ENCODE peak calls at places on chromosomes 3 and 15, in seven cellular contexts. Q is NB4, M is OCI-LY7, H is adrenal gland, B is cardiac fibroblast, O is brain microvascular endothelial cell, K is fibroblast of lung. P is an unnamed sample.
A peak's percentile ranks its signal among the peaks of the same experiment; 100 is the strongest.

GRCh38 chr3:124115965-124116364 is 124.0 kb upstream of the ROPN1 start:
- DNase-seq in Q (no peak), O (no peak), H (no peak), K (no peak), B (no peak), M (no peak), P (no peak)

GRCh38 chr15:34362047-34362773 is 4.8 kb downstream of the LPCAT4 start:
- DNase-seq in M (no peak), Q (no peak), K (no peak), H (no peak), B (no peak), O (no peak), P (no peak)

GRCh38 chr15:26394801-26395200 is 378.1 kb downstream of the GABRB3 start:
- DNase-seq in O (no peak), Q (no peak), M (no peak), K (no peak), H (no peak), B (no peak), P (no peak)

GRCh38 chr15:66094331-66094730 is 159.2 kb downstream of the MEGF11 start:
- DNase-seq in O (no peak), K (no peak), M (no peak), H (no peak), Q (no peak), B (no peak), P (no peak)

GRCh38 chr3:5298453-5298852 is 110.9 kb downstream of the EDEM1 start:
- DNase-seq in H (no peak), B (no peak), Q (peak; percentile 48), M (peak; percentile 68), O (no peak), K (no peak), P (peak; percentile 72)

GRCh38 chr3:55198554-55198953 is 270.7 kb upstream of the LRTM1 start:
- DNase-seq in B (peak; percentile 90), O (peak; percentile 87), M (no peak), H (no peak), K (peak; percentile 79), Q (peak; percentile 5), P (no peak)

GRCh38 chr15:66862111-66862815 is 160.2 kb downstream of the SMAD6 start:
- DNase-seq in O (no peak), K (no peak), H (peak; percentile 35), M (no peak), Q (peak; percentile 45), B (peak; percentile 48), P (no peak)

GRCh38 chr15:88890495-88890894 is 4.8 kb downstream of the HAPLN3 start:
- DNase-seq in Q (no peak), H (no peak), B (no peak), K (no peak), M (no peak), O (no peak), P (no peak)

GRCh38 chr3:73685061-73685460 is 60.3 kb upstream of the PDZRN3 start:
- DNase-seq in B (no peak), Q (no peak), M (no peak), O (no peak), K (no peak), H (no peak), P (no peak)

GRCh38 chr15:40343512-40343911 is 2.8 kb upstream of the CCDC9B start:
- DNase-seq in B (peak; percentile 98), Q (peak; percentile 88), K (peak; percentile 87), M (no peak), O (peak; percentile 96), H (peak; percentile 61), P (no peak)

GRCh38 chr3:188322135-188322892 is 168.4 kb downstream of the LPP start:
- DNase-seq in K (no peak), Q (no peak), O (no peak), H (no peak), B (no peak), M (no peak), P (no peak)

GRCh38 chr3:146345900-146346299 is 95.0 kb upstream of the PLSCR4 start:
- DNase-seq in H (no peak), M (no peak), Q (no peak), K (no peak), O (no peak), B (no peak), P (no peak)

GRCh38 chr3:129415378-129415777 is 13.1 kb downstream of the EFCAB12 start:
- DNase-seq in B (no peak), H (no peak), Q (no peak), M (no peak), O (no peak), K (no peak), P (no peak)

GRCh38 chr3:185057829-185058228 is 95.0 kb downstream of the C3orf70 start:
- DNase-seq in O (no peak), B (no peak), Q (no peak), H (no peak), K (no peak), M (no peak), P (no peak)

GRCh38 chr3:185049710-185050109 is 103.2 kb downstream of the C3orf70 start:
- DNase-seq in O (no peak), H (no peak), B (no peak), K (no peak), M (no peak), Q (no peak), P (no peak)

GRCh38 chr3:185056908-185057307 is 96.0 kb downstream of the C3orf70 start:
- DNase-seq in O (no peak), B (no peak), K (no peak), M (no peak), H (no peak), Q (no peak), P (no peak)

DNA sequence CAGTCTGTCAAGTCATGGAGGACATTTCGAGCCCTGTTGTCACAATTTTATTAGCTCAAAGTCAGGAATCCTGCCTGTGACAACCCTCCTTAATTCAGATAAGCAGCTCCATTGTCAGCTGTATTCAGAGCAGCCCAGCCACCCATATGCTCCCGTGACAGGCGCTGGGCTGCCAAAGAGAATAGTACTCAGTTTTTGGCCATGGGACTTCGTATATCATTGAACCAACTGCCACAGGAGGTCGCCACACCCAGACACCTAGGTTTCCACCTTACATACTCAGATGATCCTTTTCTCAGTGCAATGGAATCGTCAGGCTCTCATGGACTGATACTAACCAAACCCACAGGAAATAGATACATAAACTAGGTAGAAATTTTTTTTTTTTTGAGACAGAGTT is 100.2 kb downstream of the C3orf70 start:
- DNase-seq in K (no peak), Q (no peak), H (no peak), M (no peak), O (no peak), B (no peak), P (no peak)
- TF ChIP-seq CTCF in K (no peak), Q (no peak), H (no peak), M (no peak), O (no peak), B (no peak), P (no peak)

DNA sequence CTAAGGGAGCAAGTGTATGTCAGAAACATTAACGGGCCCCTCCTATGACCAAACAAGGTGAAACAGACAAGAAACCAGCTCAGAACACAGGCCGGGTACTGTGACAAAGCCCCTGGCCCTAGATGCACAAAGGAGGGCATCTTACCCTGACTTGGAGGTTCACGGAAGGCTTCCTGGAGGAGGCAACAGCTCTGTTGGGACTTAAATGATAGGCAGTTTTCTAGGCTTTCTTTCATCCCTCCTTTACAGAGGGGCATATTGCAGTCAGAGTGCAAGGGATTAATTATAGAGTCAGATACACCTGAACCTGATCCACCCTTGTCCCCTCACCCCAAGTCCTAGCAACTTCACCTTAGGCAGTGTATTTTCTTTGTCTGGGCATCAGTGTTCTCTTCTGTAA is 8.4 kb downstream of the EPHB3 start:
- DNase-seq in Q (no peak), H (no peak), O (no peak), M (no peak), K (no peak), B (no peak), P (no peak)
- H3K4me3 ChIP-seq in Q (no peak overlapping the region), H (no peak overlapping the region), O (no peak overlapping the region), M (no peak overlapping the region), K (peak overlapping the region; percentile 58), B (no peak overlapping the region), P (no peak overlapping the region)

GRCh38 chr3:12719984-12720656 is 38.9 kb downstream of the TMEM40 start:
- DNase-seq in Q (peak; percentile 79), H (peak; percentile 90), B (peak; percentile 89), K (peak; percentile 93), O (peak; percentile 90), M (peak; percentile 86), P (peak; percentile 42)
- TF ChIP-seq CTCF in Q (peak; percentile 89), H (peak; percentile 89), B (peak; percentile 94), K (peak; percentile 98), O (peak; percentile 97), M (peak; percentile 97), P (peak; percentile 94)

DNA sequence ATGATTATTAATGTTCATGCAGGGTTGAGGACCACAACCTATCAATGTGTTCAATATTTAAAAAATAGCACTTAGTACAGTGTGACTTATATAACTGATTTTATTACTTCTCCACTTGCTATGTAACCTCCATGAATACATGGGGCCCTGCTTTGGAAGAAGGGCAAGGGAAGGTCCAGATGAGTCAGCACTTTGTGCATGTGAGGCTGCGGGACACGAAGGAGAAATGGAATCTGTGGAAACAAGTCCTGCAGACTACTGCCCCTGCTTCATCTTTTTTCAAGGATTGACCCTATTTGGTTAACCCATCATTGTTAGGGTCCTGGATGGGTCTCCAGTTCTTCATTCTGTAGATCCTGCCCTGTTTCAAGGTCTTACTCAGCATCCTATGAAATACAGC is 1.6 kb downstream of the NXPE3 start:
- DNase-seq in Q (peak; percentile 20), M (no peak), O (peak; percentile 74), K (peak; percentile 89), B (peak; percentile 84), H (no peak), P (no peak)
- H3K4me3 ChIP-seq in Q (no peak overlapping the region), M (peak overlapping the region; percentile 77), O (peak overlapping the region; percentile 93), K (peak overlapping the region; percentile 86), B (peak overlapping the region; percentile 85), H (no peak overlapping the region), P (no peak overlapping the region)

GRCh38 chr3:134126153-134126552 is 96.4 kb upstream of the SLCO2A1 start:
- DNase-seq in O (no peak), K (peak; percentile 14), H (no peak), Q (peak; percentile 11), M (no peak), B (peak; percentile 15), P (no peak)
- TF ChIP-seq CTCF in O (peak; percentile 51), K (no peak), H (no peak), Q (no peak), M (peak; percentile 39), B (peak; percentile 42), P (peak; percentile 14)

GRCh38 chr3:101784850-101785613 is 6.0 kb downstream of the NXPE3 start:
- DNase-seq in H (no peak), Q (peak; percentile 52), B (no peak), O (no peak), M (no peak), K (no peak), P (no peak)
- H3K4me3 ChIP-seq in H (no peak overlapping the region), Q (no peak overlapping the region), B (no peak overlapping the region), O (no peak overlapping the region), M (no peak overlapping the region), K (no peak overlapping the region), P (no peak overlapping the region)

GRCh38 chr15:73806698-73807483 is 53.7 kb upstream of the INSYN1 start:
- DNase-seq in M (no peak), O (no peak), Q (no peak), B (no peak), K (no peak), H (no peak), P (no peak)
- TF ChIP-seq CTCF in M (no peak), O (no peak), Q (no peak), B (no peak), K (no peak), H (no peak), P (no peak)

GRCh38 chr15:76011611-76012010 is 613 bp downstream of the NRG4 start:
- DNase-seq in K (peak; percentile 0), H (no peak), M (no peak), B (peak; percentile 0), Q (peak; percentile 32), O (no peak), P (no peak)
- H3K4me3 ChIP-seq in K (no peak overlapping the region), H (no peak overlapping the region), M (no peak overlapping the region), B (no peak overlapping the region), Q (peak overlapping the region; percentile 67), O (no peak overlapping the region), P (no peak overlapping the region)